ENCODE peak calls at places on chromosomes 1 and 21, in seven cellular contexts. O is A549, X is bronchial epithelial cell, U is cardiac fibroblast, H is neural progenitor cell, G is epithelial cell of esophagus, K is fibroblast of lung. B is an unnamed sample.

GRCh38 chr1:203089651-203090045 is 3.8 kb upstream of the MYOG start:
- DNase-seq in K (no peak), G (no peak), U (no peak), O (no peak), H (peak; percentile 45), X (no peak), B (no peak)

GRCh38 chr21:38048241-38048640 is 132.0 kb upstream of the KCNJ6 start:
- DNase-seq in U (no peak), G (no peak), X (no peak), K (no peak), H (no peak), O (no peak), B (no peak)

GRCh38 chr1:159829822-159830455 is 3.3 kb downstream of the SLAMF8 start:
- DNase-seq in G (no peak), X (peak; percentile 19), O (no peak), H (no peak), K (peak; percentile 86), U (peak; percentile 53), B (peak; percentile 48)

GRCh38 chr1:160419150-160419837 is 18.9 kb downstream of the VANGL2 start:
- DNase-seq in X (no peak), G (no peak), U (no peak), K (no peak), O (no peak), H (no peak), B (no peak)

GRCh38 chr1:80966266-80966665 is 834.5 kb upstream of the ADGRL2 start:
- DNase-seq in K (peak; percentile 11), U (no peak), H (no peak), G (peak; percentile 41), O (no peak), X (peak; percentile 51), B (no peak)

GRCh38 chr1:164578474-164579200 is 19.7 kb downstream of the PBX1 start:
- DNase-seq in G (no peak), X (no peak), U (no peak), H (no peak), K (no peak), O (no peak), B (no peak)

GRCh38 chr1:94527447-94528031 is 14.0 kb downstream of the F3 start:
- DNase-seq in H (peak; percentile 12), K (no peak), X (peak; percentile 93), U (peak; percentile 38), G (peak; percentile 89), O (no peak), B (peak; percentile 95)

GRCh38 chr1:1602321-1602931 is 2.5 kb upstream of the FNDC10 start:
- DNase-seq in K (no peak), O (no peak), H (no peak), G (no peak), U (no peak), X (no peak), B (no peak)

GRCh38 chr1:218479436-218480115 is 134.4 kb downstream of the TGFB2 start:
- DNase-seq in G (peak; percentile 35), U (peak; percentile 84), K (no peak), H (no peak), O (no peak), X (no peak), B (no peak)

GRCh38 chr1:45864124-45864721 is 60.8 kb downstream of the MAST2 start:
- DNase-seq in G (peak; percentile 9), K (peak; percentile 40), O (no peak), X (peak; percentile 15), H (no peak), U (peak; percentile 19), B (no peak)

GRCh38 chr1:76921590-76921989 is 54.3 kb downstream of the ST6GALNAC5 start:
- DNase-seq in U (no peak), G (no peak), H (no peak), O (no peak), X (no peak), K (no peak), B (no peak)

GRCh38 chr1:209406111-209406654 is 177.3 kb upstream of the CAMK1G start:
- DNase-seq in G (no peak), U (no peak), H (no peak), O (no peak), X (peak; percentile 64), K (no peak), B (no peak)

GRCh38 chr1:12230549-12231275 is 882 bp downstream of the VPS13D start:
- DNase-seq in G (peak; percentile 15), H (peak; percentile 46), U (peak; percentile 50), K (no peak), O (no peak), X (no peak), B (no peak)

GRCh38 chr21:29650561-29651022 is 289.2 kb downstream of the GRIK1 start:
- DNase-seq in X (no peak), H (no peak), O (no peak), U (no peak), K (no peak), G (no peak), B (no peak)

GRCh38 chr1:89894802-89895201 is 74.0 kb downstream of the LRRC8D start:
- DNase-seq in K (no peak), G (no peak), X (no peak), O (no peak), U (no peak), H (no peak), B (no peak)

GRCh38 chr1:67575861-67576260 is 109.1 kb upstream of the GADD45A start:
- DNase-seq in X (peak; percentile 100), H (no peak), O (no peak), K (peak; percentile 82), G (peak; percentile 100), U (peak; percentile 88), B (no peak)

GRCh38 chr1:24901791-24902470 is 28.1 kb downstream of the RUNX3 start:
- DNase-seq in O (no peak), K (no peak), U (no peak), H (no peak), G (no peak), X (no peak), B (no peak)

GRCh38 chr1:214902636-214903320 is 179.8 kb upstream of the KCNK2 start:
- DNase-seq in O (no peak), H (no peak), U (peak; percentile 22), G (peak; percentile 89), K (peak; percentile 47), X (peak; percentile 94), B (peak; percentile 37)

GRCh38 chr21:22575165-22575584 is 1577.0 kb downstream of the NCAM2 start:
- DNase-seq in X (no peak), K (no peak), U (no peak), O (no peak), H (peak; percentile 71), G (no peak), B (peak; percentile 75)

GRCh38 chr1:244230470-244230869 is 179.4 kb downstream of the ZBTB18 start:
- DNase-seq in O (no peak), K (no peak), X (no peak), H (no peak), G (no peak), U (no peak), B (no peak)

GRCh38 chr1:94327001-94327685 is 89.8 kb upstream of the ARHGAP29 start:
- DNase-seq in O (no peak), X (no peak), G (no peak), H (peak; percentile 84), K (no peak), U (peak; percentile 71), B (no peak)

GRCh38 chr1:44013949-44014348 is 17.3 kb downstream of the SLC6A9 start:
- DNase-seq in X (no peak), G (no peak), O (no peak), H (no peak), K (no peak), U (no peak), B (no peak)

GRCh38 chr1:233491953-233492627 is 121.8 kb upstream of the KCNK1 start:
- DNase-seq in H (no peak), U (no peak), O (no peak), X (no peak), G (no peak), K (no peak), B (no peak)

GRCh38 chr1:153357076-153357852 is 390 bp upstream of the S100A9 start:
- DNase-seq in G (peak; percentile 92), X (peak; percentile 85), H (no peak), U (no peak), O (no peak), K (no peak), B (no peak)

GRCh38 chr1:62294211-62294610 is 25.0 kb downstream of the KANK4 start:
- DNase-seq in O (peak; percentile 19), K (peak; percentile 8), U (no peak), H (peak; percentile 45), G (peak; percentile 25), X (peak; percentile 22), B (no peak)

GRCh38 chr1:45375104-45376090 is 35.2 kb upstream of the MUTYH start:
- DNase-seq in G (no peak), K (peak; percentile 22), O (no peak), X (no peak), U (peak; percentile 6), H (no peak), B (no peak)

DNA sequence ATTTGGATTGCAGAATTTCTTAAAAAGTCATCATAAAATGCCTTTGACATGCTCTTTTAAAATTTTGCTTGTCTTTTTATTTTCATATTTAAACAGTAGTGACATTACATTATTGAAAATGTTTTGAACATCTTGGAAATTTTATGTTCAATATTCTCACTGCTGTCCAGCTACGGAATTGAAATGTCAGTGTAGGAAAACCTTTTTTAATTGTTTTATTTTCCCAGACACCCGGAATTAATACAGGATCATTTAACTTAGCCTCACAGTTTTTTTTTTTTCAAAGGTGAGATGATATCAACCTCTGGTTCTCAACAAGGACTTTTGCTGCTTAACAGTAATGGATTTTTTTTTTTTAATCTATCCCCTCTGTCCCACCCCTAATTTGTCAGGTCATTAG is 4.1 kb downstream of the RBM15 start:
- DNase-seq in K (no peak), H (no peak), X (no peak), O (no peak), U (no peak), G (no peak), B (no peak)
- H3K4me3 ChIP-seq in K (peak overlapping the region; percentile 96), H (peak overlapping the region; percentile 83), X (no peak overlapping the region), O (no peak overlapping the region), U (no peak overlapping the region), G (peak overlapping the region; percentile 33), B (no peak overlapping the region)

GRCh38 chr1:204359474-204360255 is at the start of gene PLEKHA6:
- DNase-seq in G (no peak), O (no peak), K (peak; percentile 70), H (peak; percentile 71), X (no peak), U (peak; percentile 65), B (no peak)
- TF ChIP-seq CTCF in G (peak; percentile 15), O (peak; percentile 30), K (peak; percentile 61), H (peak; percentile 41), X (peak; percentile 19), U (peak; percentile 11), B (peak; percentile 55)

GRCh38 chr1:231566468-231566867 is 38.0 kb downstream of the TSNAX start:
- DNase-seq in O (no peak), U (no peak), X (no peak), K (no peak), G (no peak), H (no peak), B (no peak)
- H3K4me3 ChIP-seq in O (no peak overlapping the region), U (no peak overlapping the region), X (no peak overlapping the region), K (no peak overlapping the region), G (no peak overlapping the region), H (no peak overlapping the region), B (no peak overlapping the region)

DNA sequence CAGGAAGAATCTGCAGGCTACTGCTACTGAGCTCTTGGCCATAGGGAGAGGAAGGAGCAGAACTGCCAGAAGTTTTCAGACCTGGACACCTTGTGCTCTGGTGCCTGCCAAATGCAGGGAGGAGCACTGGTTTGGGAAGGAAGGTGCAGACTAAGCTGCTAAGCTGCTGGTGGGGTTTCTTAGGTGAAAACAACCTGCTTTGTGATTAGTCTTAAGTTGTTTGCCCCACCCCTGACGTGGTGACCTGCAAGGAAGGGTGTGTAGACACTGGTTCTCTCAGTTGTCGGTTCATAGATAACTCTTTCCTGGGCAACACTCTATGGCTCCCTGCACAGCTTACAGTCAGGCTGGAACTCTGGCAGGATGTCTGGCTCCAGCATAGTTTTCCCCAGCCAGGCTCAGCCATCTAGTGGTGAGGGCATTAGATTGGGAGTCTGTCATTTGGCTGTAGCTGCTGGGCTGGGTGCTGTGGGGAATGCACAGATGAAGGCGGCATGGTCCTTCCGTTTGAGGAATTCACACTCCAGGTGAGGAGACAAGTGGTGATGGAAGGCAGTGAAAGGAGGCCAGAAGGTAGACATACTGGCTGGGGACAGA is 10.3 kb upstream of the S100A10 start:
- DNase-seq in O (no peak), H (peak; percentile 16), U (no peak), G (peak; percentile 27), K (no peak), X (no peak), B (no peak)
- TF ChIP-seq CTCF in O (peak; percentile 29), H (peak; percentile 29), U (no peak), G (peak; percentile 47), K (peak; percentile 18), X (peak; percentile 47), B (peak; percentile 44)